ENCODE peak calls at places on chromosomes 6 and 20, in ten cellular contexts. One of them, this sample, is unnamed.

GRCh38 chr6:127404133-127404532 is 55.1 kb downstream of the KIAA0408 start:
- DNase-seq in LNCaP clone FGC: no peak
- DNase-seq in HFFc6: no peak
- DNase-seq in AG10803: no peak
- DNase-seq in psoas muscle: no peak
- DNase-seq in tibial artery: no peak
- DNase-seq in heart left ventricle: no peak
- DNase-seq in GM13977: peak; percentile 20
- DNase-seq in neural crest cell: no peak
- DNase-seq in heart right ventricle: no peak
- DNase-seq in this sample: peak; percentile 21

GRCh38 chr6:134152767-134153485 is 100.5 kb upstream of the SLC2A12 start:
- DNase-seq in LNCaP clone FGC: no peak
- DNase-seq in HFFc6: no peak
- DNase-seq in AG10803: no peak
- DNase-seq in psoas muscle: no peak
- DNase-seq in tibial artery: no peak
- DNase-seq in heart left ventricle: no peak
- DNase-seq in GM13977: no peak
- DNase-seq in neural crest cell: no peak
- DNase-seq in heart right ventricle: no peak
- DNase-seq in this sample: no peak

GRCh38 chr6:10719386-10720228 is 3.3 kb upstream of the TMEM14C start:
- DNase-seq in LNCaP clone FGC: no peak
- DNase-seq in HFFc6: no peak
- DNase-seq in AG10803: peak; percentile 3
- DNase-seq in psoas muscle: peak; percentile 20
- DNase-seq in tibial artery: no peak
- DNase-seq in heart left ventricle: peak; percentile 63
- DNase-seq in GM13977: no peak
- DNase-seq in neural crest cell: no peak
- DNase-seq in heart right ventricle: peak; percentile 44
- DNase-seq in this sample: no peak

GRCh38 chr6:10847684-10848083 is 9.3 kb upstream of the MAK start:
- DNase-seq in LNCaP clone FGC: no peak
- DNase-seq in HFFc6: no peak
- DNase-seq in AG10803: no peak
- DNase-seq in psoas muscle: no peak
- DNase-seq in tibial artery: no peak
- DNase-seq in heart left ventricle: no peak
- DNase-seq in GM13977: no peak
- DNase-seq in neural crest cell: no peak
- DNase-seq in heart right ventricle: no peak
- DNase-seq in this sample: no peak

GRCh38 chr20:36408219-36408618 is 102.1 kb downstream of the DLGAP4 start:
- DNase-seq in LNCaP clone FGC: peak; percentile 35
- DNase-seq in HFFc6: no peak
- DNase-seq in AG10803: peak; percentile 9
- DNase-seq in psoas muscle: no peak
- DNase-seq in tibial artery: no peak
- DNase-seq in heart left ventricle: no peak
- DNase-seq in GM13977: no peak
- DNase-seq in neural crest cell: no peak
- DNase-seq in heart right ventricle: peak; percentile 19
- DNase-seq in this sample: no peak

GRCh38 chr6:100892116-100892515 is 11.0 kb upstream of the ASCC3 start:
- DNase-seq in LNCaP clone FGC: no peak
- DNase-seq in HFFc6: no peak
- DNase-seq in AG10803: no peak
- DNase-seq in psoas muscle: no peak
- DNase-seq in tibial artery: no peak
- DNase-seq in heart left ventricle: no peak
- DNase-seq in GM13977: no peak
- DNase-seq in neural crest cell: no peak
- DNase-seq in heart right ventricle: no peak
- DNase-seq in this sample: no peak

GRCh38 chr6:136544326-136544725 is 5.9 kb downstream of the MAP7 start:
- DNase-seq in LNCaP clone FGC: no peak
- DNase-seq in HFFc6: no peak
- DNase-seq in AG10803: no peak
- DNase-seq in psoas muscle: no peak
- DNase-seq in tibial artery: no peak
- DNase-seq in heart left ventricle: no peak
- DNase-seq in GM13977: no peak
- DNase-seq in neural crest cell: no peak
- DNase-seq in heart right ventricle: no peak
- DNase-seq in this sample: no peak

GRCh38 chr20:36861875-36862801 is 13.8 kb upstream of the TLDC2 start:
- DNase-seq in LNCaP clone FGC: peak; percentile 95
- DNase-seq in HFFc6: peak; percentile 91
- DNase-seq in AG10803: peak; percentile 82
- DNase-seq in psoas muscle: peak; percentile 88
- DNase-seq in tibial artery: peak; percentile 93
- DNase-seq in heart left ventricle: peak; percentile 91
- DNase-seq in GM13977: no peak
- DNase-seq in neural crest cell: no peak
- DNase-seq in heart right ventricle: peak; percentile 82
- DNase-seq in this sample: no peak

DNA sequence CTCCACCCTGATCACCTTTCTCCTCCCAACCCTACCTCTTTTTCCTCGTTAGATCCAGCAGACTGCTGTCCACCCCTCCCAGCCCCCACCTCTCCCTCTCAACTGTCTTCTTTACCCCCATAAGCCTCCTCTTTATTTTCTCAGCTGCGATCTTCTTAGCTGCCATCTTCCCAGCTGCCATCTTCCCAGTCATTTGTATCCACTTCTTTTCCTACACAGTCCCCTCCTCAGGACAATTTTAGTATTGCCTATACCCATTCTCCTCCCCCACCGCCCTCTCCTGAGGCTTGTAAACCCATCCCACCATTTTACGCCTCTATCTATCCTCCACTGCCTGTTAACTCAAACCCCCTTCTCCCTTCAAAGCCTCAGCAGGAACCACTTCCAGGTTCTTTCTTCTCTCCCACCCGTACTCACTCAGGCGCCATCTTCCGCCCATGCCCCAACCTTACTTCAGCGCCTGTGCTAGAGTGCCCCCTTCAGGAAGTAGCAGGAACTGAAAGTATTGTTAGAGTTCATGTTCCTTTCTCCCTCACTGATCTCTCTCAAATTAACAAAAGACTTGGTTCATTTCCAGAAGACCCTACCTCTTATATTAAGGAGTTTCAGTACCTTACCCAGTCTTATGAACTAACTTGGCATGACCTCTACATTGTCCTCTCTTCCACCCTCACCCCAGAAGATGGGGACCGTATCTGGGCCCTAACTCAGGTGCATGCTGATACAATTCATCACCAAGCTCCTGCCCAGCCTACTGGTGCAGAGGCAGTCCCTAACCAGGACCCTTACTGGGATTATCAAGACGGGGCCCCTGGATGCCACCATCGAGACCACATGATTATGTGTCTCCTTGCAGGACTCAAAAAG is 236.0 kb downstream of the ADGRG6 start:
- DNase-seq in LNCaP clone FGC: no peak
- DNase-seq in HFFc6: peak; percentile 12
- DNase-seq in AG10803: peak; percentile 13
- DNase-seq in psoas muscle: no peak
- DNase-seq in tibial artery: no peak
- DNase-seq in heart left ventricle: no peak
- DNase-seq in GM13977: no peak
- DNase-seq in neural crest cell: no peak
- DNase-seq in heart right ventricle: no peak
- DNase-seq in this sample: no peak
- TF ChIP-seq CTCF in LNCaP clone FGC: peak; percentile 66
- TF ChIP-seq CTCF in HFFc6: peak; percentile 91
- TF ChIP-seq CTCF in AG10803: peak; percentile 49
- TF ChIP-seq CTCF in psoas muscle: peak; percentile 9
- TF ChIP-seq CTCF in tibial artery: peak; percentile 6
- TF ChIP-seq CTCF in heart left ventricle: peak; percentile 33
- TF ChIP-seq CTCF in GM13977: peak; percentile 54
- TF ChIP-seq CTCF in neural crest cell: peak; percentile 48
- TF ChIP-seq CTCF in heart right ventricle: peak; percentile 6
- TF ChIP-seq CTCF in this sample: peak; percentile 10

DNA sequence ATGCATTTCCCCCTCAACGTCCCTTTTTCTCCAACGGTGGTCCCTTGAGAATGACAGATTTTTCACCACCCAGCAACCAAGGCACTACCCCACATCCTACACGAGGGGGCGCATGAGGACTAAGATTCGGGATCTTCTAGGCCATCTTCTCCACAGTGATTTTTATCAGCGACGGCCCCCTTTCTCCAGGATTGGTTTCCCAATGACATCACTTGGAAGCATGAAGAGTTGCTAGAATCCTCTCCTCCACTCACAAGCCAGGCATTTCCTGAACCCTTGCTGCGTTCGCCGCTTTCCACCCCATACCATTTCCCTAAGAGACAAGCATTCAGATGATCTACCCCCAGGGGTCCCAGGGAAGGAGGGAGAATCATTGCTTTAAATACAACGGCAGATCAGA is 252.0 kb downstream of the HIVEP2 start:
- DNase-seq in LNCaP clone FGC: peak; percentile 13
- DNase-seq in HFFc6: peak; percentile 93
- DNase-seq in AG10803: peak; percentile 93
- DNase-seq in psoas muscle: peak; percentile 61
- DNase-seq in tibial artery: peak; percentile 57
- DNase-seq in heart left ventricle: peak; percentile 62
- DNase-seq in GM13977: peak; percentile 45
- DNase-seq in neural crest cell: peak; percentile 80
- DNase-seq in heart right ventricle: peak; percentile 40
- DNase-seq in this sample: peak; percentile 41
- TF ChIP-seq CTCF in LNCaP clone FGC: peak; percentile 94
- TF ChIP-seq CTCF in HFFc6: peak; percentile 96
- TF ChIP-seq CTCF in AG10803: peak; percentile 93
- TF ChIP-seq CTCF in psoas muscle: peak; percentile 93
- TF ChIP-seq CTCF in tibial artery: peak; percentile 91
- TF ChIP-seq CTCF in heart left ventricle: peak; percentile 96
- TF ChIP-seq CTCF in GM13977: peak; percentile 92
- TF ChIP-seq CTCF in neural crest cell: peak; percentile 97
- TF ChIP-seq CTCF in heart right ventricle: peak; percentile 95
- TF ChIP-seq CTCF in this sample: peak; percentile 89

GRCh38 chr6:79232696-79233462 is 1.6 kb downstream of the HMGN3 start:
- DNase-seq in LNCaP clone FGC: no peak
- DNase-seq in HFFc6: no peak
- DNase-seq in AG10803: no peak
- DNase-seq in psoas muscle: no peak
- DNase-seq in tibial artery: no peak
- DNase-seq in heart left ventricle: no peak
- DNase-seq in GM13977: no peak
- DNase-seq in neural crest cell: no peak
- DNase-seq in heart right ventricle: no peak
- DNase-seq in this sample: no peak

GRCh38 chr6:79231101-79231500 is 3.4 kb downstream of the HMGN3 start:
- DNase-seq in LNCaP clone FGC: no peak
- DNase-seq in HFFc6: no peak
- DNase-seq in AG10803: no peak
- DNase-seq in psoas muscle: no peak
- DNase-seq in tibial artery: no peak
- DNase-seq in heart left ventricle: no peak
- DNase-seq in GM13977: no peak
- DNase-seq in neural crest cell: no peak
- DNase-seq in heart right ventricle: no peak
- DNase-seq in this sample: no peak

GRCh38 chr6:79233611-79234149 is 802 bp downstream of the HMGN3 start:
- DNase-seq in LNCaP clone FGC: peak; percentile 48
- DNase-seq in HFFc6: peak; percentile 91
- DNase-seq in AG10803: peak; percentile 86
- DNase-seq in psoas muscle: peak; percentile 92
- DNase-seq in tibial artery: peak; percentile 92
- DNase-seq in heart left ventricle: peak; percentile 96
- DNase-seq in GM13977: peak; percentile 79
- DNase-seq in neural crest cell: peak; percentile 68
- DNase-seq in heart right ventricle: peak; percentile 91
- DNase-seq in this sample: peak; percentile 87

GRCh38 chr6:79230149-79230548 is 4.3 kb downstream of the HMGN3 start:
- DNase-seq in LNCaP clone FGC: no peak
- DNase-seq in HFFc6: no peak
- DNase-seq in AG10803: no peak
- DNase-seq in psoas muscle: no peak
- DNase-seq in tibial artery: no peak
- DNase-seq in heart left ventricle: no peak
- DNase-seq in GM13977: no peak
- DNase-seq in neural crest cell: no peak
- DNase-seq in heart right ventricle: no peak
- DNase-seq in this sample: no peak

DNA sequence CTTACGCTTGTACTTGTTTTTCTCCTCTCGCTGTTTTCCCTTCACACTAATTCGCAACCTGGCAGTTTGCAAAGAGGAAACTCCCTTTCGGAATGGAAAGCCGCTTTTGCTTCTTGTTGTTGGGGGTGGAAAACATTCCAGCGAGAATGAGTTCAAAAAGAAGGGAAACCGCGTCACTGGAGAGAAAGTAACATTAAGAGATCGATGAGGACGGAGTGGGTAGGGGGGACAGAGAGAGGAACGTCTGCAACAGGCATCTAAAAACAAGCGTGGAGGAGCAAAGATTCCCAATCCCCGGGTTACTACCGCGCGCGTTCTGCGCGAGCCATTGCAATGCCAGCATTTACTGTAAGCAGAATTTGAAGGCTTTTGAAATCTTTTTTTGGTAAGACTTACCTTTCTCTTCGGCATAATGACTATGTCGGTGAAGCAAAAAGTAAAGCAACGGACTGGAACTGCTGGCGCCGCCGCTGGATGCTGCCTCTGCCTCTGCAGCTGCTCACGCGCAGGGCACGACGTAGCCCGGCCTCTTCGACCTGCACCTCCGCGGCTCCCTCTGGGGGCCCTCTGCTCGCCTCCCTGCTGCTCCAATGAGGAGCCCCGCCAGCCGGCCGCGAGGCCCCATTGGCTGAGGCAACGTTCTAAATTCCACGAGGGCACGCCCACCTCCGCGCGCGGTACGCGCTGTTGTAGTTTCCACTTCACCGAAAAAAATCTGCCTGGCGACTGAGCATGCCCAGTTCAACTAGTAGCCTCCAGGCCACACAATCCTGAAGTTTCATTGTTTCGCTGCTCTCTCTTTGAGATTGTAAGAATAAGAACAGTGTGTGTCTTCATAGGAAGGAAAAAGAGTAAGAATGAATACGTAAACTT is at the start of gene HMGN3:
- DNase-seq in LNCaP clone FGC: peak; percentile 81
- DNase-seq in HFFc6: peak; percentile 91
- DNase-seq in AG10803: peak; percentile 91
- DNase-seq in psoas muscle: peak; percentile 97
- DNase-seq in tibial artery: peak; percentile 95
- DNase-seq in heart left ventricle: peak; percentile 98
- DNase-seq in GM13977: peak; percentile 86
- DNase-seq in neural crest cell: peak; percentile 90
- DNase-seq in heart right ventricle: peak; percentile 97
- DNase-seq in this sample: peak; percentile 92
- TF ChIP-seq CTCF in LNCaP clone FGC: no peak
- TF ChIP-seq CTCF in HFFc6: peak; percentile 28
- TF ChIP-seq CTCF in AG10803: peak; percentile 17
- TF ChIP-seq CTCF in psoas muscle: peak; percentile 22
- TF ChIP-seq CTCF in tibial artery: no peak
- TF ChIP-seq CTCF in heart left ventricle: peak; percentile 29
- TF ChIP-seq CTCF in GM13977: peak; percentile 17
- TF ChIP-seq CTCF in neural crest cell: peak; percentile 18
- TF ChIP-seq CTCF in heart right ventricle: peak; percentile 33
- TF ChIP-seq CTCF in this sample: peak; percentile 5

GRCh38 chr6:155678361-155678760 is 222.7 kb upstream of the NOX3 start:
- DNase-seq in LNCaP clone FGC: no peak
- DNase-seq in HFFc6: peak; percentile 2
- DNase-seq in AG10803: no peak
- DNase-seq in psoas muscle: no peak
- DNase-seq in tibial artery: no peak
- DNase-seq in heart left ventricle: no peak
- DNase-seq in GM13977: no peak
- DNase-seq in neural crest cell: no peak
- DNase-seq in heart right ventricle: no peak
- DNase-seq in this sample: no peak

GRCh38 chr6:155670655-155671054 is 215.0 kb upstream of the NOX3 start:
- DNase-seq in LNCaP clone FGC: no peak
- DNase-seq in HFFc6: no peak
- DNase-seq in AG10803: no peak
- DNase-seq in psoas muscle: no peak
- DNase-seq in tibial artery: no peak
- DNase-seq in heart left ventricle: no peak
- DNase-seq in GM13977: no peak
- DNase-seq in neural crest cell: no peak
- DNase-seq in heart right ventricle: no peak
- DNase-seq in this sample: no peak

GRCh38 chr6:155676346-155676745 is 220.7 kb upstream of the NOX3 start:
- DNase-seq in LNCaP clone FGC: no peak
- DNase-seq in HFFc6: no peak
- DNase-seq in AG10803: no peak
- DNase-seq in psoas muscle: no peak
- DNase-seq in tibial artery: no peak
- DNase-seq in heart left ventricle: no peak
- DNase-seq in GM13977: no peak
- DNase-seq in neural crest cell: no peak
- DNase-seq in heart right ventricle: no peak
- DNase-seq in this sample: no peak
- TF ChIP-seq CTCF in LNCaP clone FGC: no peak
- TF ChIP-seq CTCF in HFFc6: no peak
- TF ChIP-seq CTCF in AG10803: no peak
- TF ChIP-seq CTCF in psoas muscle: no peak
- TF ChIP-seq CTCF in tibial artery: no peak
- TF ChIP-seq CTCF in heart left ventricle: no peak
- TF ChIP-seq CTCF in GM13977: no peak
- TF ChIP-seq CTCF in neural crest cell: no peak
- TF ChIP-seq CTCF in heart right ventricle: no peak
- TF ChIP-seq CTCF in this sample: no peak